ENCODE peak calls at places on chromosome 18, in six cellular contexts. L is stromal cell of bone marrow, D is upper lobe of right lung, M is B cell, C is MCF 10A, E is AG10803. T is an unnamed sample.

GRCh38 chr18:6920099-6920955 is 190.8 kb downstream of the ARHGAP28 start:
- DNase-seq in D (no peak), M (no peak), E (peak), C (peak), L (peak), T (peak)

GRCh38 chr18:62577748-62578147 is 54.9 kb downstream of the ZCCHC2 start:
- DNase-seq in E (no peak), C (no peak), M (no peak), D (no peak), L (no peak), T (no peak)

GRCh38 chr18:48345596-48345995 is 63.6 kb downstream of the ZBTB7C start:
- DNase-seq in C (peak), E (peak), M (no peak), D (no peak), L (peak), T (no peak)

GRCh38 chr18:21740474-21740723 is 193 bp upstream of the MIB1 start:
- DNase-seq in L (peak), E (peak), M (no peak), D (peak), C (peak), T (peak)

GRCh38 chr18:79581406-79581805 is 98.2 kb upstream of the CTDP1 start:
- DNase-seq in E (no peak), C (no peak), D (peak), L (no peak), M (no peak), T (no peak)

GRCh38 chr18:24560511-24560981 is 100.1 kb downstream of the HRH4 start:
- DNase-seq in C (peak), D (no peak), M (no peak), E (no peak), L (no peak), T (no peak)

GRCh38 chr18:47323158-47323557 is 71.7 kb upstream of the SKOR2 start:
- DNase-seq in E (peak), L (peak), D (no peak), C (peak), M (no peak), T (no peak)

GRCh38 chr18:28736951-28737350 is 560.0 kb upstream of the CDH2 start:
- DNase-seq in C (no peak), M (no peak), L (no peak), E (no peak), D (no peak), T (no peak)

GRCh38 chr18:43596106-43596712 is 318.9 kb upstream of the SYT4 start:
- DNase-seq in D (no peak), L (peak), E (peak), C (peak), M (no peak), T (peak)

GRCh38 chr18:48817021-48817461 is 133.7 kb downstream of the SMAD7 start:
- DNase-seq in D (peak), L (no peak), E (no peak), M (no peak), C (no peak), T (no peak)

GRCh38 chr18:79756826-79757225 is 40.9 kb upstream of the KCNG2 start:
- DNase-seq in E (no peak), L (no peak), C (no peak), D (peak), M (no peak), T (no peak)

T was measured in OCI-LY7.